ENCODE peak calls at places on chromosomes 6 and 20, in five cellular contexts. U is stimulated activated CD4-positive, alpha-beta T cell treated with anti-CD3 and anti-CD28 coated beads, Interleukin-4, amount 100 ng/mL, for 1 hour; Q is mammary epithelial cell; Y is iPS-NIHi11; K is PC-3. Z is an unnamed sample.
A peak's percentile ranks its signal among the peaks of the same experiment; 100 is the strongest.

GRCh38 chr20:50385733-50386640 is 124.2 kb upstream of the PTPN1 start:
- DNase-seq in U (peak; percentile 9), Q (no peak), Y (no peak), K (no peak), Z (no peak)

GRCh38 chr6:167806061-167806700 is 20.5 kb upstream of the AFDN start:
- DNase-seq in U (no peak), Q (no peak), Y (no peak), K (no peak), Z (no peak)

GRCh38 chr6:133945158-133945557 is 7.9 kb upstream of the TBPL1 start:
- DNase-seq in U (no peak), Q (no peak), Y (peak; percentile 23), K (peak; percentile 6), Z (no peak)

GRCh38 chr6:30732237-30732943 is 10.1 kb downstream of the FLOT1 start:
- DNase-seq in U (no peak), Q (no peak), Y (no peak), K (no peak), Z (no peak)

GRCh38 chr20:9311132-9311531 is 203.3 kb upstream of the LAMP5 start:
- DNase-seq in U (no peak), Q (no peak), Y (no peak), K (no peak), Z (no peak)

GRCh38 chr6:138818496-138819194 is 22.8 kb downstream of the ECT2L start:
- DNase-seq in U (no peak), Q (peak; percentile 49), Y (peak; percentile 7), K (peak; percentile 61), Z (no peak)

GRCh38 chr6:25700841-25701240 is 48.8 kb downstream of the SCGN start:
- DNase-seq in U (no peak), Q (no peak), Y (no peak), K (no peak), Z (no peak)

GRCh38 chr6:35318200-35318844 is 20.7 kb downstream of the DEF6 start:
- DNase-seq in U (no peak), Q (no peak), Y (peak; percentile 100), K (peak; percentile 88), Z (peak; percentile 78)

GRCh38 chr20:7859371-7859802 is 80.9 kb downstream of the HAO1 start:
- DNase-seq in U (no peak), Q (peak; percentile 65), Y (peak; percentile 38), K (peak; percentile 84), Z (peak; percentile 64)

GRCh38 chr20:50624351-50625016 is 66.9 kb downstream of the RIPOR3 start:
- DNase-seq in U (no peak), Q (peak; percentile 39), Y (no peak), K (peak; percentile 71), Z (peak; percentile 76)

GRCh38 chr6:140436023-140436811 is 1061.8 kb upstream of the CITED2 start:
- DNase-seq in U (no peak), Q (peak; percentile 69), Y (peak; percentile 67), K (no peak), Z (no peak)

GRCh38 chr20:25237610-25238318 is 10.1 kb upstream of the PYGB start:
- DNase-seq in U (peak; percentile 45), Q (peak; percentile 100), Y (no peak), K (peak; percentile 100), Z (peak; percentile 98)

GRCh38 chr6:97207383-97207782 is 75.6 kb downstream of the MMS22L start:
- DNase-seq in U (no peak), Q (no peak), Y (no peak), K (no peak), Z (no peak)

GRCh38 chr20:63457737-63458136 is 14.7 kb downstream of the KCNQ2 start:
- DNase-seq in U (no peak), Q (peak; percentile 75), Y (no peak), K (peak; percentile 81), Z (peak; percentile 98)

GRCh38 chr20:43520074-43520473 is 12.6 kb downstream of the L3MBTL1 start:
- DNase-seq in U (no peak), Q (no peak), Y (no peak), K (no peak), Z (no peak)

GRCh38 chr6:14100098-14100497 is 17.5 kb upstream of the CD83 start:
- DNase-seq in U (no peak), Q (no peak), Y (no peak), K (no peak), Z (no peak)

GRCh38 chr6:149454405-149454848 is 30.4 kb downstream of the ZC3H12D start:
- DNase-seq in U (no peak), Q (peak; percentile 61), Y (peak; percentile 63), K (peak; percentile 74), Z (peak; percentile 52)

GRCh38 chr6:32194825-32195651 is 2.6 kb upstream of the GPSM3 start:
- DNase-seq in U (no peak), Q (peak; percentile 42), Y (no peak), K (peak; percentile 58), Z (peak; percentile 38)

GRCh38 chr20:45782890-45783289 is 8.8 kb downstream of the WFDC3 start:
- DNase-seq in U (no peak), Q (peak; percentile 80), Y (no peak), K (peak; percentile 94), Z (peak; percentile 47)

GRCh38 chr6:26473758-26474438 is 16.1 kb downstream of the BTN2A1 start:
- DNase-seq in U (peak; percentile 68), Q (peak; percentile 93), Y (peak; percentile 67), K (peak; percentile 94), Z (peak; percentile 90)

GRCh38 chr20:38979842-38980241 is 17.7 kb downstream of the DHX35 start:
- DNase-seq in U (no peak), Q (no peak), Y (no peak), K (no peak), Z (no peak)

GRCh38 chr6:29661071-29661470 is 4.2 kb downstream of the MOG start:
- DNase-seq in U (no peak), Q (no peak), Y (peak; percentile 27), K (no peak), Z (no peak)

GRCh38 chr6:156948807-156949206 is 171.6 kb downstream of the ARID1B start:
- DNase-seq in U (no peak), Q (peak; percentile 91), Y (no peak), K (peak; percentile 81), Z (peak; percentile 46)

GRCh38 chr6:148452921-148453320 is 110.3 kb downstream of the SASH1 start:
- DNase-seq in U (no peak), Q (no peak), Y (no peak), K (no peak), Z (no peak)

GRCh38 chr20:2151805-2152727 is 50.4 kb downstream of the STK35 start:
- DNase-seq in U (no peak), Q (peak; percentile 64), Y (no peak), K (peak; percentile 76), Z (peak; percentile 91)

GRCh38 chr6:160739955-160740354 is 37.9 kb downstream of the PLG start:
- DNase-seq in U (no peak), Q (no peak), Y (no peak), K (no peak), Z (no peak)

GRCh38 chr20:50093240-50093639 is 19.7 kb downstream of the UBE2V1 start:
- DNase-seq in U (no peak), Q (no peak), Y (no peak), K (no peak), Z (no peak)

GRCh38 chr6:136927313-136927712 is 5.2 kb downstream of the SLC35D3 start:
- DNase-seq in U (no peak), Q (peak; percentile 8), Y (peak; percentile 51), K (peak; percentile 6), Z (peak; percentile 31)

GRCh38 chr20:35883778-35884540 is 70.3 kb downstream of the SCAND1 start:
- DNase-seq in U (peak; percentile 57), Q (peak; percentile 100), Y (peak; percentile 82), K (peak; percentile 99), Z (peak; percentile 99)

GRCh38 chr6:17865798-17866725 is 121.4 kb downstream of the KIF13A start:
- DNase-seq in U (no peak), Q (peak; percentile 99), Y (peak; percentile 33), K (peak; percentile 98), Z (peak; percentile 87)

GRCh38 chr20:13147971-13148370 is 73.1 kb upstream of the ISM1 start:
- DNase-seq in U (no peak), Q (no peak), Y (no peak), K (no peak), Z (no peak)

GRCh38 chr6:40588480-40588879 is 1.3 kb upstream of the LRFN2 start:
- DNase-seq in U (no peak), Q (no peak), Y (no peak), K (no peak), Z (no peak)